ENCODE peak calls at places on chromosomes 1 and 21, in ten cellular contexts. U is heart left ventricle, D is prostate gland, F is NB4, S is upper lobe of left lung, Z is A549, N is stomach, X is IMR-90, B is esophagus muscularis mucosa, I is transverse colon. H is an unnamed sample.

GRCh38 chr1:207029991-207030521 is 2.5 kb downstream of the C1orf116 start:
- DNase-seq in D (no peak), I (no peak), X (no peak), S (no peak), U (no peak), B (no peak), Z (no peak), N (no peak), F (no peak), H (no peak)

GRCh38 chr1:17875171-17875881 is 120.2 kb downstream of the ACTL8 start:
- DNase-seq in X (peak), S (no peak), B (no peak), N (no peak), D (no peak), I (no peak), F (no peak), U (no peak), Z (no peak), H (no peak)

GRCh38 chr21:33640697-33641338 is 723 bp downstream of the CRYZL1 start:
- DNase-seq in B (no peak), F (no peak), Z (no peak), X (peak), U (no peak), I (peak), S (no peak), N (no peak), D (peak), H (no peak)

GRCh38 chr1:223419561-223419960 is 26.3 kb downstream of the CCDC185 start:
- DNase-seq in S (no peak), D (no peak), B (peak), I (no peak), N (no peak), F (no peak), Z (no peak), X (no peak), U (no peak), H (no peak)

GRCh38 chr1:43851561-43852338 is 81.9 kb upstream of the ARTN start:
- DNase-seq in X (no peak), I (no peak), D (no peak), U (no peak), Z (no peak), N (no peak), S (peak), B (peak), F (no peak), H (no peak)

GRCh38 chr1:16241116-16241763 is 4.3 kb upstream of the CPLANE2 start:
- DNase-seq in X (no peak), S (no peak), Z (no peak), U (no peak), F (no peak), D (no peak), B (no peak), N (no peak), I (peak), H (no peak)

GRCh38 chr1:150182233-150182632 is 32.5 kb downstream of the PLEKHO1 start:
- DNase-seq in N (no peak), U (no peak), I (no peak), Z (no peak), F (no peak), S (no peak), X (no peak), B (no peak), D (no peak), H (no peak)

GRCh38 chr1:227950735-227951224 is 3.0 kb upstream of the WNT9A start:
- DNase-seq in F (no peak), Z (no peak), B (no peak), S (no peak), D (no peak), I (no peak), U (no peak), X (no peak), N (no peak), H (no peak)

GRCh38 chr1:191707288-191707687 is 451.0 kb upstream of the RGS18 start:
- DNase-seq in B (no peak), S (no peak), X (peak), N (no peak), F (no peak), D (no peak), U (no peak), I (no peak), Z (no peak), H (no peak)

GRCh38 chr1:194103516-194104246 is 917.3 kb upstream of the B3GALT2 start:
- DNase-seq in D (no peak), U (no peak), I (no peak), B (no peak), S (no peak), X (no peak), N (no peak), F (no peak), Z (no peak), H (no peak)

GRCh38 chr1:85465791-85466134 is 804 bp upstream of the DDAH1 start:
- DNase-seq in X (peak), N (no peak), S (no peak), I (no peak), D (no peak), U (no peak), B (peak), Z (no peak), F (no peak), H (no peak)

GRCh38 chr1:232511172-232511571 is 118.8 kb downstream of the SIPA1L2 start:
- DNase-seq in N (no peak), Z (no peak), B (no peak), F (no peak), D (no peak), X (no peak), U (no peak), I (no peak), S (no peak), H (no peak)

GRCh38 chr1:201882665-201883132 is 6.0 kb upstream of the SHISA4 start:
- DNase-seq in S (no peak), X (peak), F (peak), I (no peak), Z (no peak), N (no peak), U (no peak), B (no peak), D (no peak), H (no peak)

GRCh38 chr1:154791292-154792278 is 78.5 kb downstream of the KCNN3 start:
- DNase-seq in X (peak), U (no peak), Z (no peak), F (peak), S (no peak), N (peak), B (no peak), I (peak), D (no peak), H (no peak)

GRCh38 chr1:90707363-90707710 is 9.8 kb downstream of the BARHL2 start:
- DNase-seq in X (peak), D (no peak), B (peak), I (peak), Z (peak), N (peak), F (peak), U (no peak), S (peak), H (no peak)

GRCh38 chr1:45995298-45995697 is 137.1 kb downstream of the PIK3R3 start:
- DNase-seq in D (no peak), X (peak), N (no peak), Z (no peak), F (no peak), U (no peak), B (no peak), I (no peak), S (no peak), H (no peak)

GRCh38 chr1:211632808-211633522 is 42.5 kb downstream of the NEK2 start:
- DNase-seq in B (no peak), N (no peak), F (peak), X (peak), I (no peak), Z (no peak), D (peak), U (peak), S (no peak), H (no peak)

GRCh38 chr1:203229471-203230178 is at the start of gene CHIT1:
- DNase-seq in X (peak), U (no peak), N (no peak), S (peak), B (no peak), Z (no peak), F (no peak), D (no peak), I (no peak), H (no peak)

GRCh38 chr1:33155877-33156538 is 25.8 kb downstream of the TRIM62 start:
- DNase-seq in B (no peak), Z (no peak), X (no peak), I (no peak), F (no peak), D (no peak), U (peak), N (no peak), S (no peak), H (no peak)

GRCh38 chr1:208513799-208514198 is 269.6 kb upstream of the PLXNA2 start:
- DNase-seq in N (no peak), B (peak), S (no peak), I (no peak), U (no peak), F (no peak), X (no peak), Z (no peak), D (no peak), H (no peak)

GRCh38 chr1:36115931-36116330 is 9.1 kb downstream of the COL8A2 start:
- DNase-seq in I (no peak), B (no peak), Z (no peak), F (peak), X (peak), N (no peak), S (no peak), D (no peak), U (no peak), H (no peak)

GRCh38 chr1:75725861-75726361 is 1.4 kb downstream of the ACADM start:
- DNase-seq in I (peak), N (peak), U (no peak), X (no peak), F (peak), S (peak), Z (no peak), B (no peak), D (no peak), H (no peak)

GRCh38 chr1:153985984-153986761 is at the start of gene RAB13:
- DNase-seq in N (peak), B (peak), D (peak), S (peak), U (peak), X (peak), Z (peak), I (peak), F (peak), H (no peak)

GRCh38 chr1:203299180-203299579 is 6.1 kb upstream of the BTG2 start:
- DNase-seq in Z (no peak), S (no peak), B (no peak), N (no peak), D (no peak), U (no peak), X (no peak), I (peak), F (no peak), H (no peak)

GRCh38 chr1:178607718-178608408 is 95.0 kb downstream of the TEX35 start:
- DNase-seq in F (peak), Z (no peak), U (no peak), N (no peak), I (no peak), X (no peak), D (no peak), B (no peak), S (no peak), H (no peak)

GRCh38 chr21:21434944-21435343 is 436.7 kb downstream of the NCAM2 start:
- DNase-seq in N (no peak), F (no peak), B (no peak), D (no peak), X (no peak), U (no peak), Z (no peak), S (no peak), I (no peak), H (no peak)

GRCh38 chr1:11942280-11942679 is 7.8 kb downstream of the PLOD1 start:
- DNase-seq in N (no peak), B (no peak), F (no peak), X (no peak), D (no peak), U (no peak), Z (no peak), I (no peak), S (no peak), H (no peak)

GRCh38 chr1:11943619-11944018 is 9.1 kb downstream of the PLOD1 start:
- DNase-seq in U (no peak), B (no peak), N (no peak), I (no peak), F (no peak), D (no peak), S (no peak), Z (no peak), X (no peak), H (no peak)

GRCh38 chr1:11940260-11940921 is 5.9 kb downstream of the PLOD1 start:
- DNase-seq in S (no peak), U (no peak), X (peak), Z (no peak), I (peak), B (no peak), F (no peak), N (no peak), D (no peak), H (no peak)

GRCh38 chr1:11946647-11947046 is 12.1 kb downstream of the PLOD1 start:
- DNase-seq in D (no peak), N (no peak), Z (no peak), X (no peak), S (no peak), F (peak), B (no peak), I (no peak), U (no peak), H (no peak)

GRCh38 chr1:11944358-11944981 is 10.0 kb downstream of the PLOD1 start:
- DNase-seq in Z (no peak), S (no peak), N (no peak), D (peak), U (no peak), I (no peak), B (no peak), X (no peak), F (no peak), H (no peak)
- H3K4me3 ChIP-seq in Z (no peak), S (no peak), N (no peak), D (no peak), U (no peak), I (no peak), B (no peak), X (no peak), F (no peak), H (no peak)

GRCh38 chr1:5565281-5565680 is 426.9 kb downstream of the NPHP4 start:
- DNase-seq in Z (no peak), N (no peak), I (no peak), X (no peak), U (no peak), D (no peak), B (peak), F (no peak), S (no peak), H (no peak)
- TF ChIP-seq POLR2A in Z (no peak), N (no peak), I (no peak), X (no peak), U (no peak), D (no peak), B (no peak), F (no peak), S (no peak), H (no peak)

GRCh38 chr1:219659005-219659632 is 46.2 kb upstream of the ZC3H11B start:
- DNase-seq in N (no peak), D (no peak), X (no peak), U (no peak), B (no peak), I (no peak), F (no peak), Z (no peak), S (no peak), H (no peak)
- H3K4me3 ChIP-seq in N (no peak), D (no peak), X (no peak), U (no peak), B (no peak), I (no peak), F (no peak), Z (no peak), S (no peak), H (no peak)

GRCh38 chr1:156291226-156292061 is 4.0 kb downstream of the GLMP start:
- DNase-seq in F (no peak), U (peak), N (peak), Z (peak), X (peak), D (peak), B (peak), S (peak), I (peak), H (no peak)
- TF ChIP-seq POLR2A in F (no peak), U (no peak), N (no peak), Z (peak), X (no peak), D (peak), B (no peak), S (no peak), I (peak), H (peak)

GRCh38 chr1:171480035-171480434 is 5.3 kb upstream of the PRRC2C start:
- DNase-seq in F (no peak), B (no peak), U (no peak), D (no peak), X (no peak), I (no peak), Z (no peak), N (no peak), S (no peak), H (no peak)
- H3K4me3 ChIP-seq in F (no peak), B (no peak), U (no peak), D (no peak), X (no peak), I (no peak), Z (no peak), N (no peak), S (no peak), H (no peak)

DNA sequence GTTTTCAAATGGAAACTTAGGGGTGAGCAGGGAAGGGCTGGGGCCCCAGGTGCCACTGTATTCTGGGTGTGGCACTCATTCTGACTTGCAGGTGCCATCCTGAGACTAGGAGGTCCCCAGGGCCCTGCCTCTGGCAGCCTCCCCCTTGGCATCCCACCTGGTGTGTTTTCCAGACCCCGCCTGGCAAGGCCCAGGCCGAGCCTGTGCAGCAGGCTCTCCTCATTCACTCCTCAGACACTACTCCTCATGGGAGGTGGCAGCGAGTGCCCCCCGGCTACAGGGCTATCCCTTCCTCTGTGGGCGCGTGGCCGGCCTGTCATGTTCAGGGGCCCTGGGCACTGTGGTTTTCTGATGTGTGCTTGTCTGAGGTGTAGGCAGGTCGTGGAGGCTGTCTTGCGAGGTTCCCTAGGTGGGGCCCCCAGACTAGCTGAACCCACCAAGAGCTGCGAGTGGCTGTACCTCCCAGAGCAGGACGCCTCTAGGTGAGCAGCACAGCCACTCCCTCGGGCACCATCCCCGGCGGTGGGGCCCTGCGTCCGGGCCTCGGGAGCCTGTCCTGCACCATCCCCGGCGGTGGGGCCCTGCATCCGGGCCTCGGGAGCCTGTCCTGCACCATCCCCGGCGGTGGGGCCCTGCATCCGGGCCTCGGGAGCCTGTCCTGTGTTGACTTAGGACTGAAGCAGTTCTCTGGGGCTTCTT is 13.2 kb downstream of the SLX9 start:
- DNase-seq in Z (no peak), D (no peak), B (no peak), N (no peak), U (no peak), I (no peak), F (no peak), S (peak), X (no peak), H (no peak)
- TF ChIP-seq POLR2A in Z (no peak), D (no peak), B (no peak), N (no peak), U (no peak), I (no peak), F (no peak), S (no peak), X (no peak), H (no peak)

DNA sequence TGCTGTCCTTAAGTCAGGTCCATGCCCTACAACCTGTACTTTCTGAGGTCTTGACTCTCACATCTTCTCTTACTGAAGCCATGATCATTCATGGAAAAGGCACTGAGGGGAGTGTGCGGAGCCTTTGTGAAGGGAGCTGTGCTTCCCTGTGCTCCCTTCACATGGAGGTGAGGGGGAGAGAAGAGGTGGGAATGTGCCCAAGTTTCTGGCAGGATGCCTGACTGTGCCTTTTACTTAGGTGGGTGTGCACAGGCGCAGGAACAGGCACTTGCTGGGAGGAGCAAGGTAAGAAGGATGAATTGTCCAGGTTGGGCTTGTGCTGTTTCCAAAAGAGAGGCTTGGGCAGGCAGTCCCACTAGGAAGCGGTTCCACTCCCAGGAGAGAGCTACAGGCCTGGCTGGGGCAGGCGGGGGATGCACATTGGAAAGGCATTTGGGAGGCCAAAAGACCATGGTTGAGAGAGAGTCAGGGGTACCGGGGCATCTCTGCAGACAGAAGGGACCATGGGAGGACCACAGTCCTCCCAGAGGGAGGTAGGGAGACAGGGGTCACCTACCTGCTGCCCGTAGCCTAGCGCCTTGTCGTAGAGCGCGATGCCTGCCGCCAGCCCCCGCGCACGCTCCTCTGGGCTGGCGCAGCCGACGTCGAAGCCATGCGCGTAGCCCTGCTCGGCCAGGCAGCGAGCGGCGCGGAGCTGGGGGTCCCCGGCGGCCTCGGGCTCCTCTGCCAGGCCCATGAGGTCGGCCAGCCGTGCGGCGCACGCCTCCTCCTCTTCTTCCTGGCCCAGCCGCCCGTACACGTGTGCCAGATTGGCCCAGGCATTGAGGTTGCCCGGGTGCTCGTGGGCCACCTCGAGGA is 853 bp downstream of the TTC22 start:
- DNase-seq in S (no peak), Z (no peak), I (peak), B (no peak), F (no peak), N (no peak), X (no peak), D (no peak), U (no peak), H (no peak)
- H3K4me3 ChIP-seq in S (peak), Z (no peak), I (peak), B (peak), F (no peak), N (peak), X (no peak), D (peak), U (peak), H (peak)

GRCh38 chr1:116405241-116406135 is 32.4 kb downstream of the ATP1A1 start:
- DNase-seq in S (no peak), B (no peak), X (no peak), U (no peak), F (no peak), N (no peak), D (peak), I (no peak), Z (no peak), H (no peak)
- TF ChIP-seq POLR2A in S (no peak), B (no peak), X (no peak), U (no peak), F (no peak), N (no peak), D (no peak), I (no peak), Z (no peak), H (no peak)

GRCh38 chr21:39630191-39630591 is 17.5 kb downstream of the B3GALT5 start:
- DNase-seq in F (no peak), D (no peak), N (no peak), Z (peak), U (no peak), I (no peak), S (no peak), B (peak), X (peak), H (no peak)
- H3K4me3 ChIP-seq in F (no peak), D (no peak), N (no peak), Z (no peak), U (no peak), I (no peak), S (no peak), B (no peak), X (no peak), H (no peak)

GRCh38 chr1:21839337-21840037 is 27.4 kb downstream of the LDLRAD2 start:
- DNase-seq in I (no peak), S (peak), N (no peak), B (no peak), X (no peak), U (peak), Z (no peak), F (no peak), D (no peak), H (no peak)
- TF ChIP-seq POLR2A in I (no peak), S (no peak), N (no peak), B (no peak), X (no peak), U (no peak), Z (no peak), F (no peak), D (no peak), H (no peak)

H was measured in esophagus squamous epithelium.